ENCODE peak calls at places on chromosomes 4 and X, in eight cellular contexts. One of them, this sample, is unnamed.

GRCh38 chr4:148831945-148832344 is 389.7 kb upstream of the NR3C2 start:
- DNase-seq in PC-9: no peak
- DNase-seq in epithelial cell of proximal tubule: peak
- DNase-seq in NB4: no peak
- DNase-seq in dorsolateral prefrontal cortex: no peak
- DNase-seq in HCT116: peak
- DNase-seq in AG04450: peak
- DNase-seq in heart left ventricle: no peak
- DNase-seq in this sample: no peak

GRCh38 chrX:21509912-21510311 is 135.7 kb downstream of the CNKSR2 start:
- DNase-seq in NB4: no peak
- DNase-seq in HCT116: no peak
- DNase-seq in AG04450: no peak
- DNase-seq in dorsolateral prefrontal cortex: no peak
- DNase-seq in PC-9: no peak
- DNase-seq in epithelial cell of proximal tubule: no peak
- DNase-seq in heart left ventricle: no peak
- DNase-seq in this sample: peak

GRCh38 chr4:167032876-167033275 is 201.4 kb downstream of the SPOCK3 start:
- DNase-seq in HCT116: no peak
- DNase-seq in dorsolateral prefrontal cortex: no peak
- DNase-seq in NB4: no peak
- DNase-seq in epithelial cell of proximal tubule: no peak
- DNase-seq in AG04450: no peak
- DNase-seq in heart left ventricle: no peak
- DNase-seq in PC-9: no peak
- DNase-seq in this sample: no peak

GRCh38 chr4:172850838-172851237 is 317.8 kb upstream of the GALNT7 start:
- DNase-seq in epithelial cell of proximal tubule: peak
- DNase-seq in HCT116: peak
- DNase-seq in PC-9: no peak
- DNase-seq in heart left ventricle: no peak
- DNase-seq in dorsolateral prefrontal cortex: no peak
- DNase-seq in AG04450: peak
- DNase-seq in NB4: peak
- DNase-seq in this sample: peak

GRCh38 chrX:154892263-154892662 is 6.1 kb downstream of the F8A1 start:
- DNase-seq in AG04450: no peak
- DNase-seq in epithelial cell of proximal tubule: no peak
- DNase-seq in heart left ventricle: no peak
- DNase-seq in PC-9: no peak
- DNase-seq in dorsolateral prefrontal cortex: no peak
- DNase-seq in NB4: no peak
- DNase-seq in HCT116: no peak
- DNase-seq in this sample: no peak

GRCh38 chr4:38177035-38177791 is 217.0 kb downstream of the PTTG2 start:
- DNase-seq in NB4: peak
- DNase-seq in AG04450: no peak
- DNase-seq in dorsolateral prefrontal cortex: no peak
- DNase-seq in epithelial cell of proximal tubule: no peak
- DNase-seq in heart left ventricle: peak
- DNase-seq in HCT116: no peak
- DNase-seq in PC-9: no peak
- DNase-seq in this sample: no peak

GRCh38 chrX:133534172-133534571 is 118.9 kb upstream of the GPC4 start:
- DNase-seq in PC-9: no peak
- DNase-seq in epithelial cell of proximal tubule: no peak
- DNase-seq in HCT116: no peak
- DNase-seq in AG04450: no peak
- DNase-seq in dorsolateral prefrontal cortex: no peak
- DNase-seq in NB4: no peak
- DNase-seq in heart left ventricle: no peak
- DNase-seq in this sample: no peak

GRCh38 chrX:22748093-22748999 is 251.4 kb upstream of the DDX53 start:
- DNase-seq in dorsolateral prefrontal cortex: peak
- DNase-seq in epithelial cell of proximal tubule: no peak
- DNase-seq in heart left ventricle: no peak
- DNase-seq in PC-9: peak
- DNase-seq in HCT116: peak
- DNase-seq in AG04450: no peak
- DNase-seq in NB4: peak
- DNase-seq in this sample: peak

GRCh38 chr4:165965503-165965902 is 92.5 kb downstream of the TLL1 start:
- DNase-seq in dorsolateral prefrontal cortex: no peak
- DNase-seq in PC-9: no peak
- DNase-seq in heart left ventricle: no peak
- DNase-seq in AG04450: no peak
- DNase-seq in NB4: no peak
- DNase-seq in epithelial cell of proximal tubule: no peak
- DNase-seq in HCT116: no peak
- DNase-seq in this sample: no peak

GRCh38 chrX:72078411-72078810 is 53.3 kb downstream of the RTL5 start:
- DNase-seq in HCT116: no peak
- DNase-seq in AG04450: no peak
- DNase-seq in heart left ventricle: no peak
- DNase-seq in dorsolateral prefrontal cortex: no peak
- DNase-seq in epithelial cell of proximal tubule: no peak
- DNase-seq in NB4: peak
- DNase-seq in PC-9: no peak
- DNase-seq in this sample: no peak

GRCh38 chr4:109996531-109996930 is 83.8 kb downstream of the EGF start:
- DNase-seq in AG04450: no peak
- DNase-seq in HCT116: no peak
- DNase-seq in NB4: no peak
- DNase-seq in epithelial cell of proximal tubule: no peak
- DNase-seq in heart left ventricle: no peak
- DNase-seq in PC-9: no peak
- DNase-seq in dorsolateral prefrontal cortex: no peak
- DNase-seq in this sample: no peak

GRCh38 chr4:109994415-109994827 is 81.7 kb downstream of the EGF start:
- DNase-seq in epithelial cell of proximal tubule: no peak
- DNase-seq in NB4: no peak
- DNase-seq in HCT116: no peak
- DNase-seq in dorsolateral prefrontal cortex: no peak
- DNase-seq in PC-9: no peak
- DNase-seq in AG04450: no peak
- DNase-seq in heart left ventricle: no peak
- DNase-seq in this sample: no peak

GRCh38 chr4:110003401-110004187 is 90.9 kb downstream of the EGF start:
- DNase-seq in heart left ventricle: no peak
- DNase-seq in dorsolateral prefrontal cortex: no peak
- DNase-seq in AG04450: no peak
- DNase-seq in PC-9: no peak
- DNase-seq in epithelial cell of proximal tubule: no peak
- DNase-seq in NB4: no peak
- DNase-seq in HCT116: no peak
- DNase-seq in this sample: no peak

GRCh38 chr4:109999513-109999912 is 86.8 kb downstream of the EGF start:
- DNase-seq in epithelial cell of proximal tubule: no peak
- DNase-seq in AG04450: no peak
- DNase-seq in HCT116: no peak
- DNase-seq in heart left ventricle: no peak
- DNase-seq in dorsolateral prefrontal cortex: no peak
- DNase-seq in PC-9: no peak
- DNase-seq in NB4: no peak
- DNase-seq in this sample: no peak

GRCh38 chr4:109998867-109999303 is 86.2 kb downstream of the EGF start:
- DNase-seq in epithelial cell of proximal tubule: no peak
- DNase-seq in NB4: peak
- DNase-seq in HCT116: peak
- DNase-seq in AG04450: peak
- DNase-seq in dorsolateral prefrontal cortex: no peak
- DNase-seq in heart left ventricle: no peak
- DNase-seq in PC-9: no peak
- DNase-seq in this sample: peak
- TF ChIP-seq CTCF in epithelial cell of proximal tubule: peak
- TF ChIP-seq CTCF in NB4: peak
- TF ChIP-seq CTCF in HCT116: peak
- TF ChIP-seq CTCF in AG04450: peak
- TF ChIP-seq CTCF in dorsolateral prefrontal cortex: peak
- TF ChIP-seq CTCF in heart left ventricle: peak
- TF ChIP-seq CTCF in PC-9: peak
- TF ChIP-seq CTCF in this sample: peak

GRCh38 chr4:4492161-4492847 is 49.5 kb downstream of the STX18 start:
- DNase-seq in AG04450: no peak
- DNase-seq in NB4: no peak
- DNase-seq in dorsolateral prefrontal cortex: no peak
- DNase-seq in HCT116: no peak
- DNase-seq in PC-9: no peak
- DNase-seq in epithelial cell of proximal tubule: no peak
- DNase-seq in heart left ventricle: no peak
- DNase-seq in this sample: no peak
- H3K4me3 ChIP-seq in AG04450: peak
- H3K4me3 ChIP-seq in NB4: no peak
- H3K4me3 ChIP-seq in dorsolateral prefrontal cortex: no peak
- H3K4me3 ChIP-seq in HCT116: no peak
- H3K4me3 ChIP-seq in PC-9: no peak
- H3K4me3 ChIP-seq in epithelial cell of proximal tubule: no peak
- H3K4me3 ChIP-seq in heart left ventricle: no peak
- H3K4me3 ChIP-seq in this sample: no peak

GRCh38 chrX:140123446-140123845 is 158.1 kb upstream of the CXorf66 start:
- DNase-seq in epithelial cell of proximal tubule: no peak
- DNase-seq in dorsolateral prefrontal cortex: no peak
- DNase-seq in AG04450: no peak
- DNase-seq in PC-9: peak
- DNase-seq in NB4: no peak
- DNase-seq in heart left ventricle: no peak
- DNase-seq in HCT116: no peak
- DNase-seq in this sample: no peak
- TF ChIP-seq CTCF in epithelial cell of proximal tubule: peak
- TF ChIP-seq CTCF in dorsolateral prefrontal cortex: no peak
- TF ChIP-seq CTCF in AG04450: no peak
- TF ChIP-seq CTCF in PC-9: no peak
- TF ChIP-seq CTCF in NB4: peak
- TF ChIP-seq CTCF in heart left ventricle: no peak
- TF ChIP-seq CTCF in HCT116: no peak
- TF ChIP-seq CTCF in this sample: no peak

DNA sequence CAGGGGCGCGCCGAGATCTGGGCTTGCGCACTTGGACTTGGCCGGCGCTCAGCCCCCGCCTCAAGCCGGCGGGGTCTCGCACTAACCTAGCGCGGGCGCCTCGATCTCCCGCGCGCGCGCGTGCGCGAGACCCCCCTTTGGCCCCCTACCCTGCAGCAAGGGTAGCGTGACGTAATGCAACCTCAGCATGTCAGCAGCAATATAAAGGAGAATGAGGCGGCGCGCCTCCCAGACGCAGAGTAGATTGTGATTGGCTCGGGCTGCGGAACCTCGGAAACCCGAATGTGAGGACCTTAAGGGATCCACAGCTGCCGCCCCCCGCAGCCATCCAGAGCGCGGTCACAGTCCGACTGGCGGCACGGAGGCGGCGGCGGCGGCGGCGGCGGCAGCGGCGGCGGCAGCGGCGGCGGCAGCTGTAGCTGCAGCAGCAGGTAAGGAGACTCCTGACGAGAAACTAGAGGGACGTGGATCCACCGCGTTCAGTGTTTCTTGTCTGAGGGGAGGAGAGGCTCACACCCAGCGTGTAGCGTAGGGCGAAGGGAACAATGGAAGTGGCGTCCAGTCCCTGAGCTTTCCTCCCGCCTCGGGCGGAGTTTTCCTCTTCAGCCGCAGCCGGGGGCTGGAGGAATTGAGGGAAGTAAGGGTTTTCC is at the start of the genes SATL1 and ZNF711:
- DNase-seq in epithelial cell of proximal tubule: no peak
- DNase-seq in HCT116: peak
- DNase-seq in heart left ventricle: peak
- DNase-seq in PC-9: peak
- DNase-seq in NB4: no peak
- DNase-seq in AG04450: no peak
- DNase-seq in dorsolateral prefrontal cortex: peak
- DNase-seq in this sample: no peak
- H3K4me3 ChIP-seq in epithelial cell of proximal tubule: peak
- H3K4me3 ChIP-seq in HCT116: peak
- H3K4me3 ChIP-seq in heart left ventricle: peak
- H3K4me3 ChIP-seq in PC-9: no peak
- H3K4me3 ChIP-seq in NB4: no peak
- H3K4me3 ChIP-seq in AG04450: peak
- H3K4me3 ChIP-seq in dorsolateral prefrontal cortex: peak
- H3K4me3 ChIP-seq in this sample: peak

DNA sequence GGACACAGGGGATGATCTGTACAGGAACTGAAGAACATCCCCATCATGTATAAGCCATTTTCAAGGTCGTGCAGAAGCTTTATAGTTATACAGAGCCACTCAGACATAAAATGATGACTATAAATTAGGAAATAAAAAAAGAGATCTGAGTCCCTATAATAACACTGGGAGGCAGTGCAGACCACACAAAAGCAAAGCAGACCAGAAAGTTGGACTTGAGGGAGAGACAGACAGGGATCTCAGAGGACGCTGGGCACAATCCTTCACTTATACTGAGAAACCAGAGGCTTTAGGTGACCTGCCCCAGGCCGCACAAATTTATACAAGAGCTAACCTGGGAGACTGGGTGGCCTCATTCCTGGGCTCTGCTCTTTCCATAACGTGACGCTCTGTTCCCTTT is 70.5 kb downstream of the HADH start:
- DNase-seq in HCT116: peak
- DNase-seq in epithelial cell of proximal tubule: no peak
- DNase-seq in NB4: peak
- DNase-seq in PC-9: no peak
- DNase-seq in heart left ventricle: no peak
- DNase-seq in AG04450: peak
- DNase-seq in dorsolateral prefrontal cortex: peak
- DNase-seq in this sample: no peak
- TF ChIP-seq CTCF in HCT116: peak
- TF ChIP-seq CTCF in epithelial cell of proximal tubule: peak
- TF ChIP-seq CTCF in NB4: no peak
- TF ChIP-seq CTCF in PC-9: peak
- TF ChIP-seq CTCF in heart left ventricle: peak
- TF ChIP-seq CTCF in AG04450: peak
- TF ChIP-seq CTCF in dorsolateral prefrontal cortex: peak
- TF ChIP-seq CTCF in this sample: peak